ENCODE peak calls at places on chromosomes 6 and 20, in four cellular contexts. C, B, A and D are unnamed samples.

GRCh38 chr6:6723792-6724318 is 135.3 kb downstream of the LY86 start:
- DNase-seq in C (no peak), B (no peak), A (no peak), D (no peak)

GRCh38 chr6:3281669-3282460 is 23.1 kb downstream of the PSMG4 start:
- DNase-seq in C (no peak), B (peak), A (peak), D (no peak)

GRCh38 chr20:57439432-57439831 is 48.2 kb downstream of the RBM38 start:
- DNase-seq in C (peak), B (no peak), A (no peak), D (no peak)

GRCh38 chr20:23231561-23232218 is 118.9 kb upstream of the NXT1 start:
- DNase-seq in C (no peak), B (peak), A (peak), D (no peak)

GRCh38 chr6:134908906-134909516 is 40.9 kb downstream of the ALDH8A1 start:
- DNase-seq in C (no peak), B (peak), A (peak), D (no peak)

GRCh38 chr6:22041797-22042489 is 254.9 kb downstream of the PRL start:
- DNase-seq in C (no peak), B (peak), A (peak), D (no peak)

GRCh38 chr6:50047026-50047425 is 2.7 kb downstream of the DEFB112 start:
- DNase-seq in C (peak), B (no peak), A (no peak), D (no peak)

GRCh38 chr6:3957321-3957720 is 108.1 kb downstream of the FAM50B start:
- DNase-seq in C (no peak), B (no peak), A (peak), D (no peak)

GRCh38 chr20:54372313-54372712 is 103.1 kb upstream of the DOK5 start:
- DNase-seq in C (no peak), B (no peak), A (no peak), D (no peak)

GRCh38 chr6:161918154-161918553 is 644.3 kb upstream of the AGPAT4 start:
- DNase-seq in C (no peak), B (peak), A (no peak), D (no peak)

GRCh38 chr6:79713701-79714322 is 82.7 kb downstream of the SH3BGRL2 start:
- DNase-seq in C (no peak), B (peak), A (no peak), D (peak)

GRCh38 chr6:154888426-154888825 is 106.7 kb upstream of the TIAM2 start:
- DNase-seq in C (no peak), B (peak), A (no peak), D (no peak)

GRCh38 chr6:141541766-141542324 is 590.9 kb upstream of the GJE1 start:
- DNase-seq in C (no peak), B (peak), A (no peak), D (no peak)

GRCh38 chr20:9374480-9374879 is 139.9 kb upstream of the LAMP5 start:
- DNase-seq in C (no peak), B (no peak), A (no peak), D (no peak)

GRCh38 chr20:6705106-6705766 is 62.2 kb upstream of the BMP2 start:
- DNase-seq in C (no peak), B (peak), A (no peak), D (no peak)

GRCh38 chr20:22794200-22794599 is 209.8 kb upstream of the FOXA2 start:
- DNase-seq in C (no peak), B (no peak), A (no peak), D (no peak)

GRCh38 chr6:169386431-169387057 is 132.9 kb upstream of the THBS2 start:
- DNase-seq in C (no peak), B (peak), A (peak), D (no peak)

GRCh38 chr6:47414517-47415167 is 62.9 kb upstream of the CD2AP start:
- DNase-seq in C (no peak), B (peak), A (peak), D (peak)

GRCh38 chr20:51067792-51068191 is 44.9 kb upstream of the KCNG1 start:
- DNase-seq in C (no peak), B (peak), A (no peak), D (no peak)

GRCh38 chr20:46076806-46077205 is 13.0 kb downstream of the NCOA5 start:
- DNase-seq in C (no peak), B (no peak), A (no peak), D (no peak)

GRCh38 chr20:35146299-35146921 is 726 bp downstream of the EDEM2 start:
- DNase-seq in C (peak), B (no peak), A (no peak), D (no peak)

GRCh38 chr6:110357298-110357695 is 852 bp downstream of the METTL24 start:
- DNase-seq in C (no peak), B (no peak), A (no peak), D (no peak)

GRCh38 chr20:58870293-58871014 is 17.9 kb downstream of the GNAS start:
- DNase-seq in C (peak), B (peak), A (peak), D (peak)

GRCh38 chr6:3849681-3850450 is 693 bp downstream of the FAM50B start:
- DNase-seq in C (peak), B (peak), A (no peak), D (no peak)

DNA sequence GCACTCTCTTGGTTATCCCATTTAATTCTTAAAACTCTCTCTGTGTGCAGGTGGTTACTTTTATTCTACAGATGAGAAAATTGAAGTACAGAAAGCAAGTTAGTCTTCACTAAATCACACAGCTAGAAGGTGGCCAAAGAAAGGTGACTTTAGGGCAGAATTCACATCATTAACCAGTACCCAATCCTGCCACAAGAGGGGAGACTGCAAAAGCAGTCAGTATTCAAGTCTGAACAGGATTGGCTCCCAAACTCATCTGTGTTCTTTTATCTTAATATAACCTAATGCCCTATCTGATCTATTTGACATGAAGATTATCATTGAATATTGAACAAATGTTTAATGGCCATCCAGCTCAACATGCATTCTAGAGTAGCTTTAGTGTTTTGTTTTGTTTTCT is 225.3 kb upstream of the FAM83B start:
- DNase-seq in C (no peak), B (peak), A (no peak), D (no peak)
- TF ChIP-seq CTCF in C (peak), B (peak), A (no peak), D (no peak)

DNA sequence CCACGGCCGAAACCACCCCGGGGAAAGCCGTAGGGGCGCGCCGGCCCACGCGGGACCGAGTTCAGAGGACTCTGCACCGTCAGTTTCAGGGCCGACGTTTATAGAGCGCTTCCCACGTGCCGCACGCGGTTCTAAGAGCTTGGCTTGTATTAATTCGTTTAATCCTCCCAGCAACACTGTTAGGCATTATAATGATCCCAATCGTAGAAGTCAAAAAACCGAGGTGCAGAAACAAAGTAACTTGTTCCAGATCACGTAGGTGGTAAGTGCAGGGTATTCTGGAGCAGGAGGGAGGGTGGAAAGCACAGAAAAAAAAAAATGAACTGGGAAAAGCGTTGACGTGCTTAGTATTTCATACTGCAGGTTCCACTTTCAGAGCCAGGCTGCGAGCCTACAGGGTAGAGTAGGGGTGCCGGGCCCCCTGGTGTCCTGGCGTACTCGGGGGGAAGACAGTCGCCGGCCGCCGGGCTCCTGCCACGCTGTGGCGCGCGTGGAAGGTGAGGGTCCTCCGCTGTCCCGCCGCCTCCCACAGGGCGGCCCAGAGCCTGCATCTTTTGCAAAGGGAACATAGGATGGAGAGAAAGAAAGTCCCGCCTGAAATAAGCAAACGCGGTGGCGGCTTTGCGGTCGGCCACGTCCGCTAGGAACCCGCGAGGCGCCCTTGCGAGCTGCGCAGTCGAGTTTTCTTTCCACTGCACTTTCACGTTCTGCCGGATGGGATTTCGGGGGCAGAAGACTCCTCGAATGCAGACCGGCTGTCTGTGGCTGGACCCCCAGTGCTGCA is 10.2 kb upstream of the FOXF2 start:
- DNase-seq in C (no peak), B (no peak), A (no peak), D (no peak)
- TF ChIP-seq CTCF in C (no peak), B (no peak), A (peak), D (no peak)

DNA sequence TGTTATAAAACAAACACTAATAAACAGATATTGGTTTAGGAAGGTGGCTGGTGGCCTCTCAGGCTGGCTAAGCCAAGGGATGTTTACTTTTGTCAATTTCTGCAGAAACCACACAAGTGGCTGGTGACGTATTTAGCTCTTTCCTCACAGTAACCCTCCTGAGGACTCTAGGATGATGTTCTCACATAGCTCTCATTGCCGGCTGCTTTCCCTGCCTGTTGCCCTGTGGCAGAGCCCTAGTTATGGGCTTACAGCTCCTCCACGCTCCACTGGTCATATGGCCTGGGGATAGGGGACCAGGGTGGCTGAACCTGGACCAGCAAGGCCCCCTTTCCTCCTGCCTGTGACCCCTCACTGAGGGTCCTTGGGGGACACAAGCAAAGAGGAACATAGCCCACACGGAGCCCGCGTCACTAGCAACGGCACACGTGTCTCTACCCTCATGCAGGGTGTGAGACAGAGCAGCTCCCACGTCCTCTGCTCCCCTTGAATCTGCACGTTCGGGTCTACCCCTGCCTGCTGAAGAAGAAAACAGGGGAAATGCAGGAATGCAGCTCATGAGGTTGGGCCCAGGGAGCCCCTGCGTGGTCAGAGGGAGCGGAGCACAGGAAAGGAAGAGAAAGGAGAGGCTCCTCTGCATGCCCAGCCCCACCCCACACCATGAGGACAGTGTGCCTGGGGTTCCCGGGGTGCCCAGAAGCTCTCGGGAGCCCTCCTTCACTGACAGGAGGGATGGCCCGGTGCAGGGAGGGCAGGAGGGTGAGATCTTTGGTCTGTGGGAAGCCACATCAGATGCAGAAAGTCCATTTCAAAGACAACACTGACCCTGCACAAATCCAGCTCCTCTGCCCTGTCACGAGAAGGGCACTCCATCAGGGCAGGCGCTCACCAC is 13.9 kb downstream of the RAMACL start:
- DNase-seq in C (no peak), B (peak), A (peak), D (no peak)
- TF ChIP-seq CTCF in C (no peak), B (no peak), A (no peak), D (no peak)

GRCh38 chr6:30750379-30750668 is 6.0 kb upstream of the IER3 start:
- DNase-seq in C (no peak), B (no peak), A (no peak), D (no peak)

GRCh38 chr6:30748851-30749540 is 4.6 kb upstream of the IER3 start:
- DNase-seq in C (no peak), B (no peak), A (no peak), D (no peak)

GRCh38 chr6:30754631-30755030 is 10.3 kb upstream of the IER3 start:
- DNase-seq in C (no peak), B (no peak), A (peak), D (no peak)

GRCh38 chr6:30749554-30750378 is 5.4 kb upstream of the IER3 start:
- DNase-seq in C (no peak), B (no peak), A (no peak), D (no peak)

GRCh38 chr6:30752164-30752927 is 8.0 kb upstream of the IER3 start:
- DNase-seq in C (peak), B (peak), A (peak), D (no peak)
- TF ChIP-seq CTCF in C (no peak), B (no peak), A (peak), D (no peak)